ENCODE peak calls at places on chromosomes 13 and 19, in six cellular contexts. L is NCI-H510A; Z is stimulated activated CD8-positive, alpha-beta memory T cell treated with anti-CD3 and anti-CD28 coated beads, Interleukin-2, amount 100 ng/mL, for 1 hour; N is A549; O is GM19239; Q is NCI-H1105. H is an unnamed sample.

GRCh38 chr19:1041835-1042685 is 2.2 kb downstream of the ABCA7 start:
- DNase-seq in L (no peak), Z (no peak), N (peak), O (no peak), Q (no peak), H (no peak)

GRCh38 chr13:80988752-80989151 is 647.8 kb upstream of the SPRY2 start:
- DNase-seq in L (no peak), Z (no peak), N (no peak), O (no peak), Q (no peak), H (no peak)

GRCh38 chr13:73168226-73168992 is 109.6 kb downstream of the KLF5 start:
- DNase-seq in L (no peak), Z (no peak), N (no peak), O (no peak), Q (no peak), H (no peak)

GRCh38 chr19:23415561-23416191 is 20.4 kb upstream of the ZNF91 start:
- DNase-seq in L (no peak), Z (no peak), N (no peak), O (peak), Q (no peak), H (peak)

GRCh38 chr19:20247016-20247683 is 80.1 kb downstream of the ZNF486 start:
- DNase-seq in L (no peak), Z (no peak), N (no peak), O (no peak), Q (peak), H (no peak)

GRCh38 chr13:25733061-25733491 is 318.7 kb downstream of the SHISA2 start:
- DNase-seq in L (no peak), Z (no peak), N (no peak), O (no peak), Q (no peak), H (no peak)

GRCh38 chr19:956747-957451 is 27.2 kb upstream of the WDR18 start:
- DNase-seq in L (no peak), Z (no peak), N (no peak), O (no peak), Q (no peak), H (peak)

GRCh38 chr19:42188665-42189064 is 28.8 kb downstream of the DEDD2 start:
- DNase-seq in L (no peak), Z (no peak), N (no peak), O (no peak), Q (no peak), H (no peak)

GRCh38 chr13:112742583-112742982 is 52.7 kb downstream of the ATP11A start:
- DNase-seq in L (no peak), Z (no peak), N (no peak), O (no peak), Q (no peak), H (peak)

GRCh38 chr19:39941615-39942507 is 7.4 kb upstream of the FCGBP start:
- DNase-seq in L (no peak), Z (no peak), N (no peak), O (no peak), Q (no peak), H (no peak)

GRCh38 chr19:45340232-45340898 is at the start of gene KLC3:
- DNase-seq in L (no peak), Z (no peak), N (no peak), O (peak), Q (peak), H (peak)

GRCh38 chr13:48600374-48601364 is 53.1 kb upstream of the CYSLTR2 start:
- DNase-seq in L (no peak), Z (no peak), N (no peak), O (no peak), Q (no peak), H (no peak)

GRCh38 chr13:24923305-24923640 is 159.3 kb downstream of the RNF17 start:
- DNase-seq in L (no peak), Z (no peak), N (no peak), O (peak), Q (no peak), H (peak)

GRCh38 chr19:41172297-41173164 is 20.5 kb upstream of the CYP2S1 start:
- DNase-seq in L (no peak), Z (no peak), N (no peak), O (no peak), Q (no peak), H (no peak)

GRCh38 chr19:16957151-16957662 is 68.4 kb downstream of the F2RL3 start:
- DNase-seq in L (no peak), Z (no peak), N (no peak), O (no peak), Q (peak), H (no peak)

GRCh38 chr19:8251025-8251472 is 41.9 kb downstream of the CERS4 start:
- DNase-seq in L (no peak), Z (no peak), N (no peak), O (no peak), Q (no peak), H (peak)

GRCh38 chr13:71477735-71478134 is 389.3 kb downstream of the DACH1 start:
- DNase-seq in L (no peak), Z (no peak), N (no peak), O (no peak), Q (no peak), H (no peak)

GRCh38 chr13:30033681-30034447 is 183.4 kb upstream of the UBL3 start:
- DNase-seq in L (no peak), Z (no peak), N (peak), O (no peak), Q (no peak), H (peak)

GRCh38 chr13:51734786-51735185 is 69.2 kb downstream of the DHRS12 start:
- DNase-seq in L (no peak), Z (no peak), N (no peak), O (no peak), Q (no peak), H (no peak)

GRCh38 chr19:1274852-1275259 is 474 bp upstream of the FAM174C start:
- DNase-seq in L (no peak), Z (no peak), N (no peak), O (no peak), Q (peak), H (no peak)

GRCh38 chr13:31327157-31327556 is 127.4 kb downstream of the B3GLCT start:
- DNase-seq in L (no peak), Z (no peak), N (no peak), O (no peak), Q (no peak), H (no peak)

GRCh38 chr13:40812102-40812501 is 22.7 kb downstream of the SLC25A15 start:
- DNase-seq in L (no peak), Z (no peak), N (no peak), O (no peak), Q (no peak), H (no peak)

GRCh38 chr19:55491546-55492360 is 3.5 kb downstream of the SSC5D start:
- DNase-seq in L (no peak), Z (no peak), N (no peak), O (no peak), Q (no peak), H (peak)

GRCh38 chr19:16702123-16702522 is 17.5 kb upstream of the NWD1 start:
- DNase-seq in L (no peak), Z (no peak), N (no peak), O (no peak), Q (no peak), H (no peak)

GRCh38 chr19:44800461-44800860 is 8.4 kb upstream of the BCAM start:
- DNase-seq in L (peak), Z (peak), N (peak), O (peak), Q (peak), H (peak)

GRCh38 chr13:75647126-75647784 is 11.1 kb downstream of the LMO7 start:
- DNase-seq in L (no peak), Z (no peak), N (no peak), O (no peak), Q (no peak), H (peak)

GRCh38 chr13:99956473-99957349 is 14.9 kb downstream of the ZIC5 start:
- DNase-seq in L (no peak), Z (no peak), N (no peak), O (no peak), Q (no peak), H (peak)

GRCh38 chr19:15404097-15404779 is 14.6 kb downstream of the AKAP8L start:
- DNase-seq in L (no peak), Z (no peak), N (no peak), O (no peak), Q (no peak), H (peak)

GRCh38 chr13:36919833-36920611 is at the start of gene SMAD9:
- DNase-seq in L (peak), Z (no peak), N (peak), O (peak), Q (peak), H (peak)

H was measured in osteoblast.